ENCODE peak calls at places on chromosomes 4 and X, in eight cellular contexts. C is NCI-H1092; W is endodermal cell; D is WTC11; A is GM03348; I is hippocampal formation; F is putamen; B is stimulated activated CD8-positive, alpha-beta memory T cell treated with anti-CD3 and anti-CD28 coated beads, Interleukin-7, amount 100 ng/mL, for 48 hours. U is an unnamed sample.
A peak's percentile ranks its signal among the peaks of the same experiment; 100 is the strongest.

GRCh38 chrX:56786889-56787733 is 58.1 kb downstream of the NBDY start:
- DNase-seq in C (no peak), W (no peak), D (no peak), A (no peak), I (no peak), F (no peak), B (no peak), U (no peak)

GRCh38 chrX:45324941-45325340 is 124.3 kb upstream of the DIPK2B start:
- DNase-seq in C (no peak), W (no peak), D (no peak), A (no peak), I (no peak), F (no peak), B (no peak), U (no peak)

GRCh38 chr4:152806492-152807125 is 26.9 kb downstream of the ARFIP1 start:
- DNase-seq in C (no peak), W (no peak), D (no peak), A (no peak), I (no peak), F (no peak), B (no peak), U (no peak)

GRCh38 chr4:94834496-94834895 is 76.7 kb downstream of the BMPR1B start:
- DNase-seq in C (no peak), W (no peak), D (no peak), A (no peak), I (no peak), F (no peak), B (no peak), U (no peak)

GRCh38 chrX:132665676-132666075 is 176.8 kb upstream of the MBNL3 start:
- DNase-seq in C (no peak), W (no peak), D (no peak), A (no peak), I (peak; percentile 6), F (no peak), B (no peak), U (no peak)

GRCh38 chr4:80189956-80190671 is 7.2 kb upstream of the PRDM8 start:
- DNase-seq in C (no peak), W (peak; percentile 92), D (peak; percentile 76), A (no peak), I (no peak), F (no peak), B (no peak), U (no peak)

GRCh38 chr4:3311489-3312171 is 18.8 kb downstream of the RGS12 start:
- DNase-seq in C (no peak), W (peak; percentile 31), D (no peak), A (no peak), I (no peak), F (no peak), B (no peak), U (no peak)

GRCh38 chrX:46704767-46705386 is 54.0 kb downstream of the SLC9A7 start:
- DNase-seq in C (no peak), W (no peak), D (no peak), A (no peak), I (no peak), F (no peak), B (peak; percentile 2), U (no peak)

GRCh38 chr4:105715692-105716278 is 7.2 kb downstream of the GSTCD start:
- DNase-seq in C (no peak), W (no peak), D (no peak), A (peak; percentile 56), I (peak; percentile 66), F (no peak), B (no peak), U (peak; percentile 63)

GRCh38 chr4:11483076-11483475 is 54.4 kb upstream of the HS3ST1 start:
- DNase-seq in C (no peak), W (no peak), D (no peak), A (no peak), I (no peak), F (no peak), B (no peak), U (peak; percentile 37)

GRCh38 chr4:68732653-68733466 is 62.4 kb upstream of the UGT2B15 start:
- DNase-seq in C (no peak), W (peak; percentile 50), D (no peak), A (no peak), I (no peak), F (no peak), B (no peak), U (no peak)

GRCh38 chrX:15436220-15436619 is 52.0 kb upstream of the VEGFD start:
- DNase-seq in C (no peak), W (no peak), D (no peak), A (peak; percentile 14), I (no peak), F (no peak), B (no peak), U (no peak)

GRCh38 chr4:8002525-8003309 is 63.1 kb upstream of the AFAP1 start:
- DNase-seq in C (no peak), W (no peak), D (no peak), A (no peak), I (no peak), F (no peak), B (no peak), U (no peak)

GRCh38 chr4:131499139-131499873 is 1649.8 kb upstream of the PCDH10 start:
- DNase-seq in C (no peak), W (no peak), D (no peak), A (no peak), I (no peak), F (no peak), B (no peak), U (peak; percentile 64)

GRCh38 chr4:77820836-77821561 is 1.8 kb upstream of the CNOT6L start:
- DNase-seq in C (no peak), W (no peak), D (no peak), A (peak; percentile 20), I (peak; percentile 64), F (peak; percentile 17), B (no peak), U (peak; percentile 6)

GRCh38 chr4:1384675-1385372 is 21.4 kb downstream of the NKX1-1 start:
- DNase-seq in C (no peak), W (peak; percentile 35), D (peak; percentile 6), A (no peak), I (no peak), F (no peak), B (no peak), U (peak; percentile 68)

GRCh38 chr4:189124149-189124758 is 816.4 kb upstream of the FRG1 start:
- DNase-seq in C (peak; percentile 33), W (peak; percentile 67), D (peak; percentile 56), A (peak; percentile 58), I (peak; percentile 9), F (peak; percentile 25), B (no peak), U (peak; percentile 51)

GRCh38 chr4:11843927-11844326 is 415.2 kb upstream of the HS3ST1 start:
- DNase-seq in C (no peak), W (no peak), D (no peak), A (no peak), I (no peak), F (no peak), B (no peak), U (no peak)

GRCh38 chr4:159481936-159482335 is 379.1 kb downstream of the RAPGEF2 start:
- DNase-seq in C (no peak), W (no peak), D (no peak), A (no peak), I (no peak), F (no peak), B (no peak), U (no peak)

GRCh38 chr4:1402021-1402515 is 4.2 kb downstream of the NKX1-1 start:
- DNase-seq in C (no peak), W (peak; percentile 41), D (no peak), A (no peak), I (no peak), F (no peak), B (no peak), U (no peak)

GRCh38 chr4:144674711-144675110 is 28.8 kb downstream of the HHIP start:
- DNase-seq in C (no peak), W (no peak), D (no peak), A (no peak), I (no peak), F (no peak), B (no peak), U (no peak)

GRCh38 chr4:88136249-88136648 is 22.2 kb downstream of the ABCG2 start:
- DNase-seq in C (no peak), W (no peak), D (no peak), A (no peak), I (no peak), F (no peak), B (no peak), U (no peak)

GRCh38 chr4:15118281-15118680 is 116.0 kb downstream of the CPEB2 start:
- DNase-seq in C (no peak), W (no peak), D (no peak), A (no peak), I (no peak), F (no peak), B (no peak), U (no peak)

GRCh38 chr4:3375688-3376087 is 66.1 kb upstream of the HGFAC start:
- DNase-seq in C (peak; percentile 32), W (no peak), D (no peak), A (peak; percentile 80), I (no peak), F (no peak), B (no peak), U (peak; percentile 97)

GRCh38 chr4:84493092-84493850 is 5.8 kb downstream of the NKX6-1 start:
- DNase-seq in C (no peak), W (peak; percentile 88), D (peak; percentile 69), A (peak; percentile 37), I (no peak), F (no peak), B (no peak), U (peak; percentile 48)

GRCh38 chr4:8682725-8683124 is 90.2 kb downstream of the CPZ start:
- DNase-seq in C (no peak), W (no peak), D (no peak), A (no peak), I (no peak), F (no peak), B (no peak), U (no peak)

GRCh38 chr4:80306255-80306654 is 29.3 kb upstream of the CFAP299 start:
- DNase-seq in C (no peak), W (no peak), D (no peak), A (no peak), I (no peak), F (no peak), B (no peak), U (no peak)

GRCh38 chr4:185508162-185508561 is 27.1 kb downstream of the PDLIM3 start:
- DNase-seq in C (no peak), W (no peak), D (no peak), A (no peak), I (no peak), F (no peak), B (no peak), U (no peak)

GRCh38 chr4:182222766-182223165 is 20.4 kb upstream of the TENM3 start:
- DNase-seq in C (no peak), W (no peak), D (no peak), A (no peak), I (no peak), F (no peak), B (no peak), U (no peak)

GRCh38 chr4:118918388-118918787 is 29.7 kb downstream of the SYNPO2 start:
- DNase-seq in C (no peak), W (no peak), D (no peak), A (peak; percentile 73), I (no peak), F (peak; percentile 11), B (no peak), U (peak; percentile 63)

GRCh38 chr4:141142423-141142822 is 9.2 kb upstream of the RNF150 start:
- DNase-seq in C (no peak), W (no peak), D (no peak), A (no peak), I (no peak), F (no peak), B (no peak), U (peak; percentile 10)

GRCh38 chrX:120281761-120282160 is 29.5 kb downstream of the TMEM255A start:
- DNase-seq in C (no peak), W (no peak), D (no peak), A (no peak), I (no peak), F (no peak), B (no peak), U (no peak)

GRCh38 chr4:24105183-24106039 is 215.6 kb upstream of the PPARGC1A start:
- DNase-seq in C (no peak), W (no peak), D (no peak), A (peak; percentile 76), I (no peak), F (no peak), B (no peak), U (peak; percentile 78)

GRCh38 chr4:125268065-125268755 is 46.5 kb upstream of the FAT4 start:
- DNase-seq in C (no peak), W (peak; percentile 44), D (no peak), A (no peak), I (no peak), F (no peak), B (no peak), U (no peak)